ENCODE peak calls at places on chromosomes 3 and 15, in four cellular contexts. P is esophagus squamous epithelium, Q is upper lobe of left lung, T is A549. F is an unnamed sample.

GRCh38 chr15:57565326-57565725 is 26.4 kb upstream of the MYZAP start:
- DNase-seq in Q (no peak), T (peak), P (no peak), F (no peak)

GRCh38 chr3:48427630-48427962 is 2.3 kb downstream of the PLXNB1 start:
- DNase-seq in P (no peak), Q (no peak), T (no peak), F (no peak)

GRCh38 chr15:74799843-74800558 is 12.6 kb upstream of the LMAN1L start:
- DNase-seq in P (no peak), T (peak), Q (peak), F (peak)

GRCh38 chr3:142029052-142029642 is 120.2 kb downstream of the TFDP2 start:
- DNase-seq in T (no peak), P (no peak), Q (no peak), F (no peak)

GRCh38 chr3:13621381-13622221 is 72.7 kb downstream of the FBLN2 start:
- DNase-seq in T (no peak), Q (no peak), P (no peak), F (no peak)

GRCh38 chr15:73767794-73768501 is 14.8 kb upstream of the INSYN1 start:
- DNase-seq in Q (no peak), P (no peak), T (no peak), F (no peak)

GRCh38 chr3:125240496-125240895 is 27.9 kb upstream of the SLC12A8 start:
- DNase-seq in P (no peak), Q (peak), T (no peak), F (no peak)

GRCh38 chr15:48625126-48625525 is 20.4 kb downstream of the FBN1 start:
- DNase-seq in P (no peak), T (no peak), Q (no peak), F (no peak)

GRCh38 chr3:144033235-144033579 is 61.6 kb downstream of the DIPK2A start:
- DNase-seq in Q (no peak), T (no peak), P (no peak), F (no peak)

GRCh38 chr15:33524274-33524673 is 213.5 kb downstream of the RYR3 start:
- DNase-seq in P (no peak), T (no peak), Q (no peak), F (no peak)

GRCh38 chr3:98699132-98699531 is 64.0 kb upstream of the ST3GAL6 start:
- DNase-seq in T (no peak), Q (no peak), P (no peak), F (no peak)

GRCh38 chr3:11555211-11555782 is 88.4 kb downstream of the VGLL4 start:
- DNase-seq in P (no peak), T (no peak), Q (no peak), F (no peak)
- TF ChIP-seq POLR2A in P (no peak), T (no peak), Q (no peak), F (no peak)

GRCh38 chr3:114624676-114625181 is 330.9 kb downstream of the TIGIT start:
- DNase-seq in T (peak), P (no peak), Q (peak), F (no peak)
- TF ChIP-seq POLR2A in T (peak), P (no peak), Q (peak), F (no peak)

DNA sequence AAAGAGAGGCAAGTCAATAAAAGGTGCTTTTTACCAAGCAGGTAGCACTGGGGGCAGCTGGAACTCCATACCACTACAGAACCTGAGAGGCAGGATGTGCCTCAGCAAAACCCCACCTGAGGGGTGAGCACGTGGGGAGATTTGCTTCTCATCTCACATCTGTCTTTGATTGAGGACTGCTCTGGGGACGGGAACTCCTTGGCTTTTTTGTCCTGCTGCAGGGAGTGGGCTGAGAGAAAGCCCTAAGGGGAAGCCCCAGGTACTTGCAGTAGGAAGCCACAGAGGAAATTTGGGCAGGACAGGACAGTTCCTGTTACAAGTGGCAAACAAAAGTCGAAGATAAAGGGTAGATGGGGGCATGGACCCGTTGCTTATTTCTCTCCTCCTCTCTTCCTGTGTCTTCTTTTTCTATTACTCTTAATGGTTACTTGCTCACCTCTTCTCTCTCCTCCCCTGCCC is 27.2 kb downstream of the CFAP161 start:
- DNase-seq in T (no peak), Q (no peak), P (no peak), F (no peak)
- TF ChIP-seq POLR2A in T (no peak), Q (no peak), P (no peak), F (no peak)

GRCh38 chr15:63503739-63504246 is 600 bp upstream of the USP3 start:
- DNase-seq in T (peak), P (no peak), Q (peak), F (no peak)

GRCh38 chr15:63504979-63505841 is 817 bp downstream of the USP3 start:
- DNase-seq in P (no peak), T (peak), Q (peak), F (no peak)

GRCh38 chr15:63502843-63503738 is 1.3 kb upstream of the USP3 start:
- DNase-seq in P (peak), T (peak), Q (peak), F (peak)

GRCh38 chr15:63505842-63506222 is 1.4 kb downstream of the USP3 start:
- DNase-seq in Q (no peak), T (no peak), P (no peak), F (no peak)

DNA sequence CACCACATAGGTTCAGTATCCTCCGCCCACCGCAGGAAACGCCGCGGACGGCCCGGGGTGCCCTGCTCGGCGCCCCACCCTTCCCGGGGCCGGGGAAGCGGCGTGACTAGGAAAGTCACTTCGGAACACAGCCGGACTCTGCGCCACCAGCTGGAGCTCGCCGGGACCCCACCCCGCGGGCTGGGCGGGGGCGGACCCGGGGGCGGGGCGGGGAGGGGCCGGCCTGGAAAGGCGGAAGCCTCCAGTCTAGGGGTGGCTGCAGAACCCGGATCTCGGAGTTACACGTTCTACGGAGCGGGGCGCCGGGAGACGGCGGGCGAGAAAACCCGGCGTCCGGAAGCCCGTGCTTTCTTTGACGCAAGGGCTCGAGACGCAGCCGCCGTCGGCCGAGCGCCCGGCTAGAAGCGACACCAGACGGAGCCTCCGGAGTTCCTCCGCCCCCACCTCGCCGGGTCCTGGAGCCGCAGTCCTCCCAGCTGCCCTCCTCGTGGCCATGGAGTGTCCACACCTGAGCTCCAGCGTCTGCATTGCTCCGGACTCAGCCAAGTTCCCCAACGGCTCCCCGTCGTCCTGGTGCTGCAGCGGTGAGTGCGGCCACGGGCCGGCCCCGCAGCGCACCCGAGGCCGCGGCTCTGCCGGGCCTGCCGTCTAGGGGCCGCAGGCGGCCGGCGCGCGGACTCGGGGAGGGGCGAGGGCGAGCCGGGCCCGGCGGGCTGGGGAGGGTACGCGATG is at the start of gene USP3:
- DNase-seq in Q (peak), P (peak), T (peak), F (peak)
- TF ChIP-seq POLR2A in Q (peak), P (no peak), T (peak), F (peak)

GRCh38 chr15:29820802-29821160 is 1.5 kb downstream of the TJP1 start:
- DNase-seq in T (no peak), Q (no peak), P (no peak), F (no peak)

GRCh38 chr15:29821416-29822099 is 710 bp downstream of the TJP1 start:
- DNase-seq in T (peak), Q (peak), P (no peak), F (no peak)

GRCh38 chr15:29819979-29820801 is 2.1 kb downstream of the TJP1 start:
- DNase-seq in T (no peak), Q (no peak), P (no peak), F (no peak)

GRCh38 chr15:29822685-29823459 is 604 bp upstream of the TJP1 start:
- DNase-seq in T (peak), Q (peak), P (no peak), F (no peak)

GRCh38 chr15:29822100-29822684 is at the start of gene TJP1:
- DNase-seq in P (no peak), Q (peak), T (peak), F (no peak)
- TF ChIP-seq POLR2A in P (no peak), Q (peak), T (peak), F (no peak)

DNA sequence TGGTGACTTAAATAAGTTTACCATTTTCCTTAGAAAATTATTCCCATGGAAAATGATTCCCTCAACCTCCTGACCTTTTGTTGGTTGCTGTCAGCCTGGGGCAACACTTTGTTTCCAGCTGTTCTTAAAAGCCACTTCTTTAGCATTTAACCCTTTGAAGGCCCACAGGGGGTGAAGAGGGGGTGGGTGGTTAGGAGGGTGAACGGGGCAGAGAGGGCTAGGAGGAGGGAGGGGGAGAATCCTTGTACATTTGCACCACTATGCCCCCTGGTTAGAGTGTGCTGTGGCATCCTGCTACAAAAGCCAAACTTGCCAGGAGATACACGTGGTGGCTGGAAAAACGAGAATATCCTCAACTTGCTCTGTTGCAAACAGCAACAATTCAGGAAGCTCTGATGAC is 273.2 kb upstream of the RGMA start:
- DNase-seq in T (no peak), P (no peak), Q (no peak), F (no peak)
- TF ChIP-seq POLR2A in T (no peak), P (no peak), Q (no peak), F (no peak)

GRCh38 chr15:82709421-82710207 is at the start of gene AP3B2:
- DNase-seq in P (no peak), T (peak), Q (peak), F (peak)
- TF ChIP-seq POLR2A in P (no peak), T (peak), Q (no peak), F (no peak)

GRCh38 chr3:164781755-164782154 is 296.5 kb downstream of the SI start:
- DNase-seq in P (no peak), Q (no peak), T (no peak), F (no peak)
- TF ChIP-seq POLR2A in P (no peak), Q (no peak), T (no peak), F (no peak)

GRCh38 chr3:44974406-44974805 is 1.6 kb downstream of the ZDHHC3 start:
- DNase-seq in P (no peak), T (no peak), Q (no peak), F (no peak)
- TF ChIP-seq POLR2A in P (no peak), T (no peak), Q (no peak), F (no peak)

GRCh38 chr3:30638685-30639412 is 32.4 kb downstream of the TGFBR2 start:
- DNase-seq in Q (no peak), P (no peak), T (no peak), F (no peak)

GRCh38 chr3:30635072-30635471 is 28.7 kb downstream of the TGFBR2 start:
- DNase-seq in P (no peak), Q (no peak), T (no peak), F (no peak)

GRCh38 chr3:30639937-30640336 is 33.5 kb downstream of the TGFBR2 start:
- DNase-seq in P (no peak), T (no peak), Q (no peak), F (no peak)

GRCh38 chr3:30640856-30641255 is 34.5 kb downstream of the TGFBR2 start:
- DNase-seq in Q (no peak), T (no peak), P (no peak), F (no peak)

GRCh38 chr3:30637310-30638227 is 31.2 kb downstream of the TGFBR2 start:
- DNase-seq in Q (no peak), T (no peak), P (no peak), F (no peak)
- TF ChIP-seq POLR2A in Q (no peak), T (no peak), P (no peak), F (no peak)